ENCODE peak calls at places on chromosomes 2 and 18, in eight cellular contexts. V is endothelial cell of umbilical vein, E is IMR-90, P is left ventricle myocardium inferior, G is right lobe of liver, O is GM20000, U is HFFc6, B is activated B cell treated with CpG ODN at 0.5 μM for 24 hours. A is an unnamed sample.

GRCh38 chr2:100418563-100418962 is 1.1 kb upstream of the CHST10 start:
- DNase-seq in V (no peak), E (no peak), P (no peak), G (no peak), O (no peak), U (no peak), B (no peak), A (peak)

GRCh38 chr2:173568054-173568453 is 213.4 kb downstream of the CDCA7 start:
- DNase-seq in V (no peak), E (no peak), P (no peak), G (no peak), O (no peak), U (peak), B (no peak), A (peak)

GRCh38 chr2:182650704-182651103 is 65.4 kb upstream of the DNAJC10 start:
- DNase-seq in V (peak), E (peak), P (no peak), G (no peak), O (peak), U (peak), B (no peak), A (peak)

GRCh38 chr2:126911111-126911796 is 12.6 kb downstream of the TEX51 start:
- DNase-seq in V (no peak), E (no peak), P (no peak), G (no peak), O (no peak), U (no peak), B (no peak), A (no peak)

GRCh38 chr18:48732767-48733424 is 194.1 kb downstream of the CTIF start:
- DNase-seq in V (no peak), E (no peak), P (no peak), G (no peak), O (peak), U (no peak), B (no peak), A (peak)

GRCh38 chr2:56130463-56131070 is 53.2 kb upstream of the CCDC85A start:
- DNase-seq in V (peak), E (peak), P (no peak), G (no peak), O (no peak), U (peak), B (no peak), A (peak)

GRCh38 chr2:218128781-218129478 is 3.1 kb downstream of the CXCR2 start:
- DNase-seq in V (no peak), E (no peak), P (no peak), G (no peak), O (no peak), U (no peak), B (no peak), A (no peak)

GRCh38 chr2:33220533-33220932 is 255.9 kb upstream of the RASGRP3 start:
- DNase-seq in V (no peak), E (no peak), P (no peak), G (no peak), O (no peak), U (no peak), B (no peak), A (no peak)

GRCh38 chr2:126227250-126227649 is 428.7 kb upstream of the GYPC start:
- DNase-seq in V (no peak), E (no peak), P (no peak), G (no peak), O (no peak), U (no peak), B (no peak), A (no peak)

GRCh38 chr2:45676088-45676487 is 24.6 kb downstream of the PRKCE start:
- DNase-seq in V (no peak), E (no peak), P (no peak), G (no peak), O (no peak), U (no peak), B (no peak), A (no peak)
- TF ChIP-seq CTCF in V (no peak), E (no peak), P (no peak), G (no peak), O (no peak), U (no peak), B (no peak), A (no peak)

GRCh38 chr2:37857485-37858196 is 67.4 kb upstream of the RMDN2 start:
- DNase-seq in V (no peak), E (peak), P (no peak), G (no peak), O (no peak), U (peak), B (no peak), A (no peak)
- TF ChIP-seq CTCF in V (no peak), E (no peak), P (no peak), G (no peak), O (no peak), U (no peak), B (no peak), A (no peak)

GRCh38 chr2:238308177-238308576 is 12.1 kb upstream of the TRAF3IP1 start:
- DNase-seq in V (no peak), E (no peak), P (no peak), G (no peak), O (no peak), U (no peak), B (no peak), A (no peak)
- TF ChIP-seq CTCF in V (peak), E (no peak), P (peak), G (peak), O (peak), U (peak), B (no peak), A (peak)

GRCh38 chr18:460791-461190 is 39.7 kb downstream of the COLEC12 start:
- DNase-seq in V (no peak), E (no peak), P (no peak), G (no peak), O (no peak), U (no peak), B (no peak), A (no peak)

GRCh38 chr18:463442-464310 is 36.8 kb downstream of the COLEC12 start:
- DNase-seq in V (no peak), E (peak), P (no peak), G (no peak), O (no peak), U (peak), B (no peak), A (no peak)

GRCh38 chr18:460302-460701 is 40.2 kb downstream of the COLEC12 start:
- DNase-seq in V (no peak), E (no peak), P (no peak), G (no peak), O (no peak), U (no peak), B (no peak), A (no peak)

GRCh38 chr18:461762-462161 is 38.7 kb downstream of the COLEC12 start:
- DNase-seq in V (no peak), E (no peak), P (no peak), G (no peak), O (no peak), U (no peak), B (no peak), A (no peak)

GRCh38 chr18:464311-464659 is 36.2 kb downstream of the COLEC12 start:
- DNase-seq in V (no peak), E (no peak), P (no peak), G (no peak), O (no peak), U (no peak), B (no peak), A (no peak)
- TF ChIP-seq CTCF in V (no peak), E (no peak), P (no peak), G (no peak), O (no peak), U (no peak), B (no peak), A (no peak)

DNA sequence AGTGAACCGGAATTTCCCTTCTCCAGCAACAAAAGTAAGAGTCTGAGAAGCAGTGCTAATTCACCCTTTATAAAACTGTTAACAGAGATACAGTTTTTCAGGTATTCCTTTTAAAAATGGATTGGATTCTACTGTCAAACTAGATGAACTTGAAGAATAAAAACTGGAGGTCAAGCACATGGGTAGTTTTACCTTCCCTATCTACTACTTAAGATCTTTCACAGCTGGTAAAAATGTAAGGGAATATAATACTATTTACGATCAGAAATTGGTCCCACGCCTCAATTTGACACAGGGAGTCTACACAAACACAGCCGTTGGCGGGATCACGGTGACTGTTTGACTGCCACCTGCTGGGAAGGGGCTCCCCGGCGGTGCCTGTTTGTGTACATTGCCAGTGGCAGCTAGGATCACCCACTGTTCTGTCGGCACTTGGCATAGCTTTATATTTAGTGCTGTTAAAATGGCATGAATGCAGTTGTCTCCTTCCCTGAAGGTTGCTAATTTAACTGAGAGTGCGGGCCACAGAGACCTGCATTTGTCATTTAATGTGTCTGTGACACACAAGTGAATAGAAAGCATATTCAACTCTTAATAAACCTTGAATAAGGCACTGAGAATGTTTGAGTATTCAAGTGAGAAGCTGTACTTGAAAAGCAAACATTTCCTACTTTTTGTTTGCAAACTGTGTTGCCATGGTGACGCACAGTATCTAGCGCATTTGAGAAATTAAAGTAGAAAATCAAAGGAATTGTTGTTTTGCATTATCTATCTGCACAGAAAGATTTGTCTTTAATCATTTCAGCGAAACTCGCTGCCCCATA is 59.6 kb downstream of the ABCG8 start:
- DNase-seq in V (no peak), E (peak), P (no peak), G (peak), O (no peak), U (no peak), B (no peak), A (peak)
- TF ChIP-seq CTCF in V (no peak), E (no peak), P (peak), G (peak), O (no peak), U (peak), B (no peak), A (peak)

DNA sequence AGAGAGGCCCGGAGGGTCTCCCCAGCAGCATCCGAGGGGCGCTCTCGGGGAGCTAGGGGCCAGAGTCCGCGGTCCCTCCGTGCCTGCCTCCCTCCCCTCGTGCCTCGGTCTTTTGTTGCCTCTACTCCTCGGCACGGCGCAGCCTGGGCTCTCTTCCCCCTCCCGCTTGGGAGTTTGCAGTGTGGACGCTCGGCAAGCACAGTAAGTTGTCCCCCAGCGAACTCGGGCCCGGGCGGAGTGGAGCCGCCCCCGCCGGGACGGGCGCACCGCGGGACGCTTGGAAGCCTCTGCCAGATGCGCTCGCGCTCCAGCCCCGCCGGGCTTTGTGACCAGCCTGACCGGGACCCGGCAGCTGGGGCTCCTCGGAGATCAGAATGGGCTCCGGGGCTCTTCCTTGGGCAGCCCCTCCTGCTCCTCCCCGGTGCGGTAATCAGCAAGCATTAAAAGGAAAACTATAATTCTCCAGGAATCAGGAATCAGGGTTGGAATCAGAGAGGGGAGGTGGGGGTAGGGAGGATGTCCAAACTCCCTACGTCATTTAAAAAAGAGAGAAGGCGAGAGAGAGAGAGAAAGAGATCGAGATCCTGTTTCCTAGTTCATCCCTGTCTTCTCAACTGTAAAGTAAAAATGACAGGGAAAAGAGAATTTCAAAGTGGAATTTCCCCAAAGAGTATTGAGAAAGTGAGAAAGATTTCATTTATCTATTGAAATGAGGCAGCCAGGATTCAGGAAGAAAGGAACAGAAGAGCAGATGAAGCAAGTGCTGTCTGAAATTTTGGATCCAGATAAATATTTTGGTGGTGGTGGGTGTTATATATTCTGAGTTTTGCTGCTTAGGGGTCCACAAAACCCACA is 791 bp upstream of the TMEM200C start:
- DNase-seq in V (no peak), E (peak), P (peak), G (peak), O (peak), U (no peak), B (peak), A (no peak)
- TF ChIP-seq CTCF in V (no peak), E (no peak), P (no peak), G (no peak), O (no peak), U (no peak), B (no peak), A (no peak)

A was measured in bronchial epithelial cell.